ENCODE peak calls at places on chromosomes 5 and 9, in seven cellular contexts. H is mucosa of descending colon, W is AG04449, A is heart left ventricle, N is GM12878, K is heart right ventricle, G is body of pancreas. Z is an unnamed sample.

GRCh38 chr9:2180171-2180570 is 165.0 kb downstream of the SMARCA2 start:
- DNase-seq in H (no peak), W (no peak), A (no peak), N (no peak), K (no peak), G (no peak), Z (no peak)

GRCh38 chr9:111067472-111067871 is 29.2 kb upstream of the LPAR1 start:
- DNase-seq in H (no peak), W (no peak), A (no peak), N (no peak), K (no peak), G (no peak), Z (no peak)

GRCh38 chr9:36192196-36192595 is 1.5 kb downstream of the CLTA start:
- DNase-seq in H (no peak), W (no peak), A (no peak), N (no peak), K (no peak), G (no peak), Z (no peak)

GRCh38 chr5:173458819-173459218 is 130.6 kb upstream of the STC2 start:
- DNase-seq in H (no peak), W (no peak), A (no peak), N (no peak), K (no peak), G (no peak), Z (no peak)

GRCh38 chr5:25357605-25358004 is 712.8 kb upstream of the CDH10 start:
- DNase-seq in H (no peak), W (no peak), A (no peak), N (no peak), K (no peak), G (no peak), Z (no peak)

GRCh38 chr5:17182966-17183365 is 34.5 kb upstream of the BASP1 start:
- DNase-seq in H (no peak), W (no peak), A (no peak), N (no peak), K (no peak), G (no peak), Z (no peak)

GRCh38 chr9:97933573-97933972 is 4.4 kb downstream of the HEMGN start:
- DNase-seq in H (no peak), W (no peak), A (no peak), N (no peak), K (no peak), G (no peak), Z (no peak)

GRCh38 chr5:143479394-143479793 is 75.9 kb upstream of the NR3C1 start:
- DNase-seq in H (no peak), W (no peak), A (no peak), N (no peak), K (no peak), G (no peak), Z (no peak)

GRCh38 chr9:26809795-26810194 is 82.8 kb downstream of the CAAP1 start:
- DNase-seq in H (no peak), W (no peak), A (no peak), N (no peak), K (no peak), G (no peak), Z (no peak)

GRCh38 chr5:109309326-109310063 is 100.3 kb downstream of the PJA2 start:
- DNase-seq in H (no peak), W (no peak), A (no peak), N (no peak), K (no peak), G (no peak), Z (no peak)

GRCh38 chr5:154087260-154087659 is 48.5 kb downstream of the MFAP3 start:
- DNase-seq in H (no peak), W (no peak), A (no peak), N (no peak), K (no peak), G (no peak), Z (no peak)

GRCh38 chr5:131640043-131640856 is 5.2 kb upstream of the RAPGEF6 start:
- DNase-seq in H (no peak), W (no peak), A (no peak), N (no peak), K (no peak), G (no peak), Z (peak; percentile 42)

DNA sequence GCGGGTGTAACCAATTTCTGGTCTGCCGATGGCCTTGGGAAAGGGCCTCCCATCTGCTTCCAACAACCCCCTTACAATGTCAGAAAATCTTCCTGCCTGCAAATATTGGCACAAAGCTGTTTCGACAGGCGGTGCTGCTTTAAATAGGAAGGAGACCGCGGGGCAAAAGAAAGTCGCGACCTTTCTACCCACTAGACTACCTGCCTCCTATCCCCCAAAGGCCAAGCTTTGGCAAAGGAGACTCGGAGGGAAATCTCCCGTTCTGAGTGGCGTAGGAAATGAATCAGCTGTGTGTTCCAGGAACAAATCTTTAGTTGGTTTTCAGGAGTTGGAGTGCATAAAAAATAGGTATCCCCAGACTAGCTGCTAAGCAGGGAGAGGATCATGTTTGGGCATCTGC is 36.8 kb upstream of the NFIB start:
- DNase-seq in H (no peak), W (no peak), A (peak; percentile 47), N (no peak), K (peak; percentile 33), G (no peak), Z (no peak)
- TF ChIP-seq CTCF in H (no peak), W (no peak), A (no peak), N (no peak), K (no peak), G (no peak), Z (no peak)

GRCh38 chr9:21782207-21782606 is 20.2 kb upstream of the MTAP start:
- DNase-seq in H (no peak), W (no peak), A (no peak), N (no peak), K (no peak), G (no peak), Z (peak; percentile 14)
- H3K4me3 ChIP-seq in H (no peak overlapping the region), W (no peak overlapping the region), A (no peak overlapping the region), N (no peak overlapping the region), K (no peak overlapping the region), G (no peak overlapping the region), Z (no peak overlapping the region)

GRCh38 chr5:33936004-33936380 is 194 bp upstream of the RXFP3 start:
- DNase-seq in H (peak; percentile 40), W (no peak), A (peak; percentile 59), N (no peak), K (peak; percentile 48), G (peak; percentile 64), Z (peak; percentile 69)
- TF ChIP-seq CTCF in H (no peak), W (no peak), A (no peak), N (no peak), K (peak; percentile 22), G (peak; percentile 29), Z (peak; percentile 24)

GRCh38 chr9:93812410-93812668 is 142.8 kb downstream of the BARX1 start:
- DNase-seq in H (no peak), W (no peak), A (no peak), N (no peak), K (no peak), G (no peak), Z (no peak)
- H3K4me3 ChIP-seq in H (no peak overlapping the region), W (no peak overlapping the region), A (no peak overlapping the region), N (no peak overlapping the region), K (no peak overlapping the region), G (no peak overlapping the region), Z (no peak overlapping the region)

GRCh38 chr5:122517091-122517490 is 205.1 kb downstream of the SNCAIP start:
- DNase-seq in H (no peak), W (no peak), A (no peak), N (no peak), K (no peak), G (no peak), Z (no peak)
- TF ChIP-seq CTCF in H (no peak), W (no peak), A (no peak), N (no peak), K (no peak), G (no peak), Z (no peak)